ENCODE peak calls at places on chromosomes 11 and 22, in eight cellular contexts. J is ecto neural progenitor cell; Y is sciatic nerve; I is stimulated activated CD4-positive, alpha-beta T cell treated with anti-CD3 and anti-CD28 coated beads, Interleukin-1b, Interleukin-23, amount 100 ng/mL, for 24 hours; X is T-helper 1 cell; E is AG09309; W is iPS-NIHi11; F is myocyte. P is an unnamed sample.

GRCh38 chr11:108302121-108302785 is 79.4 kb downstream of the ATM start:
- DNase-seq in F (peak; percentile 34), Y (no peak), E (no peak), W (no peak), X (no peak), I (no peak), J (no peak), P (no peak)

GRCh38 chr11:63518548-63518947 is 12.7 kb downstream of the LGALS12 start:
- DNase-seq in E (no peak), J (no peak), W (no peak), Y (no peak), X (no peak), I (no peak), F (peak; percentile 63), P (no peak)

GRCh38 chr11:3001496-3001895 is 9.4 kb upstream of the NAP1L4 start:
- DNase-seq in F (no peak), X (no peak), I (no peak), W (no peak), J (no peak), E (no peak), Y (peak; percentile 71), P (no peak)

GRCh38 chr22:40243891-40244290 is 66.2 kb downstream of the TNRC6B start:
- DNase-seq in E (no peak), I (no peak), F (no peak), Y (no peak), W (no peak), J (no peak), X (no peak), P (no peak)

GRCh38 chr22:47042861-47043496 is 280.5 kb downstream of the TBC1D22A start:
- DNase-seq in X (no peak), W (no peak), I (no peak), F (no peak), E (no peak), J (no peak), Y (no peak), P (no peak)

GRCh38 chr22:35470903-35471321 is 69.7 kb upstream of the RASD2 start:
- DNase-seq in E (no peak), J (no peak), Y (no peak), W (no peak), F (no peak), X (no peak), I (no peak), P (no peak)

GRCh38 chr11:66768088-66768521 is 39.1 kb upstream of the SPTBN2 start:
- DNase-seq in F (peak; percentile 2), W (no peak), J (no peak), Y (no peak), E (no peak), X (no peak), I (no peak), P (no peak)

GRCh38 chr11:70473186-70473872 is 75.0 kb downstream of the CTTN start:
- DNase-seq in J (no peak), Y (no peak), F (no peak), W (no peak), I (no peak), E (no peak), X (no peak), P (no peak)

GRCh38 chr11:116840224-116840745 is 2.9 kb upstream of the APOA1 start:
- DNase-seq in I (no peak), X (no peak), E (no peak), Y (peak; percentile 49), W (peak; percentile 42), F (peak; percentile 47), J (no peak), P (no peak)

GRCh38 chr11:109041876-109042275 is 377.0 kb downstream of the DDX10 start:
- DNase-seq in W (no peak), Y (no peak), I (no peak), F (peak; percentile 73), E (no peak), J (no peak), X (no peak), P (no peak)

GRCh38 chr22:49018601-49019000 is 809.1 kb downstream of the BRD1 start:
- DNase-seq in E (no peak), Y (peak; percentile 37), X (no peak), J (peak; percentile 32), I (no peak), F (no peak), W (peak; percentile 2), P (no peak)

GRCh38 chr11:66694056-66694410 is 16.3 kb upstream of the RBM4B start:
- DNase-seq in F (no peak), I (no peak), X (no peak), W (no peak), Y (no peak), E (no peak), J (no peak), P (no peak)

GRCh38 chr11:64036081-64037026 is 623 bp downstream of the FLRT1 start:
- DNase-seq in J (peak; percentile 66), X (no peak), W (peak; percentile 68), F (peak; percentile 74), Y (no peak), E (no peak), I (no peak), P (no peak)

P was measured in effector memory CD4-positive, alpha-beta T cell.